ENCODE peak calls at places on chromosome 6, in nine cellular contexts. One of them, this sample, is unnamed.

GRCh38 chr6:164034602-164035140 is 620.2 kb downstream of the QKI start:
- DNase-seq in NT2/D1: no peak
- DNase-seq in NCI-H345: no peak
- DNase-seq in prostate gland: no peak
- DNase-seq in kidney epithelial cell: no peak
- DNase-seq in cardiac fibroblast: no peak
- DNase-seq in left cardiac atrium: no peak
- DNase-seq in NCI-H446: no peak
- DNase-seq in NCI-H1694: no peak
- DNase-seq in this sample: no peak

GRCh38 chr6:24719125-24719931 is at the start of gene C6orf62:
- DNase-seq in NCI-H345: no peak
- DNase-seq in NCI-H1694: no peak
- DNase-seq in NT2/D1: no peak
- DNase-seq in left cardiac atrium: peak; percentile 39
- DNase-seq in cardiac fibroblast: peak; percentile 38
- DNase-seq in kidney epithelial cell: no peak
- DNase-seq in prostate gland: no peak
- DNase-seq in NCI-H446: peak; percentile 49
- DNase-seq in this sample: no peak

GRCh38 chr6:72386324-72386723 is 235.5 kb upstream of the KCNQ5 start:
- DNase-seq in cardiac fibroblast: peak; percentile 80
- DNase-seq in left cardiac atrium: no peak
- DNase-seq in NCI-H1694: no peak
- DNase-seq in prostate gland: no peak
- DNase-seq in NCI-H345: no peak
- DNase-seq in NT2/D1: no peak
- DNase-seq in kidney epithelial cell: no peak
- DNase-seq in NCI-H446: no peak
- DNase-seq in this sample: no peak

GRCh38 chr6:2205396-2205795 is 40.0 kb downstream of the GMDS start:
- DNase-seq in NCI-H345: no peak
- DNase-seq in cardiac fibroblast: no peak
- DNase-seq in kidney epithelial cell: no peak
- DNase-seq in NCI-H1694: no peak
- DNase-seq in NCI-H446: no peak
- DNase-seq in left cardiac atrium: no peak
- DNase-seq in prostate gland: no peak
- DNase-seq in NT2/D1: no peak
- DNase-seq in this sample: no peak

GRCh38 chr6:163261361-163261760 is 153.2 kb upstream of the QKI start:
- DNase-seq in NCI-H345: no peak
- DNase-seq in NCI-H1694: no peak
- DNase-seq in kidney epithelial cell: no peak
- DNase-seq in prostate gland: no peak
- DNase-seq in left cardiac atrium: no peak
- DNase-seq in cardiac fibroblast: no peak
- DNase-seq in NCI-H446: no peak
- DNase-seq in NT2/D1: no peak
- DNase-seq in this sample: no peak

GRCh38 chr6:56292505-56293181 is 45.3 kb upstream of the COL21A1 start:
- DNase-seq in NCI-H345: peak; percentile 48
- DNase-seq in kidney epithelial cell: peak; percentile 44
- DNase-seq in NT2/D1: peak; percentile 36
- DNase-seq in prostate gland: no peak
- DNase-seq in left cardiac atrium: no peak
- DNase-seq in cardiac fibroblast: peak; percentile 87
- DNase-seq in NCI-H1694: peak; percentile 62
- DNase-seq in NCI-H446: peak; percentile 75
- DNase-seq in this sample: peak; percentile 45

GRCh38 chr6:159110013-159110412 is 59.2 kb upstream of the FNDC1 start:
- DNase-seq in NCI-H1694: peak; percentile 23
- DNase-seq in prostate gland: no peak
- DNase-seq in cardiac fibroblast: peak; percentile 68
- DNase-seq in NCI-H446: peak; percentile 59
- DNase-seq in left cardiac atrium: no peak
- DNase-seq in NT2/D1: peak; percentile 58
- DNase-seq in kidney epithelial cell: no peak
- DNase-seq in NCI-H345: peak; percentile 9
- DNase-seq in this sample: no peak

GRCh38 chr6:170179925-170180324 is 111.0 kb downstream of the DLL1 start:
- DNase-seq in left cardiac atrium: no peak
- DNase-seq in NT2/D1: no peak
- DNase-seq in NCI-H1694: no peak
- DNase-seq in NCI-H446: no peak
- DNase-seq in prostate gland: peak; percentile 3
- DNase-seq in cardiac fibroblast: no peak
- DNase-seq in kidney epithelial cell: no peak
- DNase-seq in NCI-H345: peak; percentile 31
- DNase-seq in this sample: no peak

GRCh38 chr6:128508588-128509296 is 11.7 kb downstream of the PTPRK start:
- DNase-seq in kidney epithelial cell: peak; percentile 86
- DNase-seq in NT2/D1: no peak
- DNase-seq in cardiac fibroblast: peak; percentile 98
- DNase-seq in prostate gland: no peak
- DNase-seq in NCI-H1694: no peak
- DNase-seq in NCI-H446: no peak
- DNase-seq in NCI-H345: no peak
- DNase-seq in left cardiac atrium: no peak
- DNase-seq in this sample: peak; percentile 82

GRCh38 chr6:158816329-158816728 is 2.8 kb downstream of the EZR start:
- DNase-seq in kidney epithelial cell: no peak
- DNase-seq in NCI-H446: no peak
- DNase-seq in NT2/D1: no peak
- DNase-seq in cardiac fibroblast: no peak
- DNase-seq in left cardiac atrium: no peak
- DNase-seq in NCI-H345: no peak
- DNase-seq in NCI-H1694: no peak
- DNase-seq in prostate gland: no peak
- DNase-seq in this sample: no peak

GRCh38 chr6:149095842-149096241 is 221.7 kb upstream of the TAB2 start:
- DNase-seq in NCI-H446: no peak
- DNase-seq in cardiac fibroblast: no peak
- DNase-seq in prostate gland: no peak
- DNase-seq in kidney epithelial cell: no peak
- DNase-seq in NCI-H345: no peak
- DNase-seq in left cardiac atrium: no peak
- DNase-seq in NCI-H1694: no peak
- DNase-seq in NT2/D1: no peak
- DNase-seq in this sample: no peak

GRCh38 chr6:152595507-152595906 is 41.7 kb downstream of the SYNE1 start:
- DNase-seq in NT2/D1: no peak
- DNase-seq in NCI-H446: no peak
- DNase-seq in prostate gland: no peak
- DNase-seq in NCI-H345: no peak
- DNase-seq in cardiac fibroblast: peak; percentile 33
- DNase-seq in kidney epithelial cell: no peak
- DNase-seq in left cardiac atrium: no peak
- DNase-seq in NCI-H1694: no peak
- DNase-seq in this sample: no peak

GRCh38 chr6:89597988-89598387 is 40.6 kb downstream of the LYRM2 start:
- DNase-seq in left cardiac atrium: no peak
- DNase-seq in prostate gland: no peak
- DNase-seq in NT2/D1: no peak
- DNase-seq in NCI-H345: peak; percentile 17
- DNase-seq in cardiac fibroblast: peak; percentile 56
- DNase-seq in NCI-H1694: peak; percentile 43
- DNase-seq in NCI-H446: peak; percentile 15
- DNase-seq in kidney epithelial cell: peak; percentile 1
- DNase-seq in this sample: peak; percentile 23

GRCh38 chr6:34155471-34156300 is 9.8 kb upstream of the GRM4 start:
- DNase-seq in NCI-H345: no peak
- DNase-seq in NT2/D1: no peak
- DNase-seq in left cardiac atrium: no peak
- DNase-seq in NCI-H1694: no peak
- DNase-seq in cardiac fibroblast: no peak
- DNase-seq in kidney epithelial cell: no peak
- DNase-seq in NCI-H446: no peak
- DNase-seq in prostate gland: no peak
- DNase-seq in this sample: no peak

GRCh38 chr6:11398451-11399326 is 138.9 kb upstream of the TMEM170B start:
- DNase-seq in cardiac fibroblast: no peak
- DNase-seq in left cardiac atrium: no peak
- DNase-seq in prostate gland: no peak
- DNase-seq in NCI-H446: no peak
- DNase-seq in NCI-H1694: no peak
- DNase-seq in NT2/D1: no peak
- DNase-seq in NCI-H345: no peak
- DNase-seq in kidney epithelial cell: no peak
- DNase-seq in this sample: no peak

GRCh38 chr6:100388868-100389519 is 75.7 kb downstream of the SIM1 start:
- DNase-seq in prostate gland: no peak
- DNase-seq in left cardiac atrium: no peak
- DNase-seq in NCI-H446: no peak
- DNase-seq in cardiac fibroblast: no peak
- DNase-seq in NCI-H1694: no peak
- DNase-seq in NCI-H345: no peak
- DNase-seq in kidney epithelial cell: no peak
- DNase-seq in NT2/D1: no peak
- DNase-seq in this sample: no peak

GRCh38 chr6:156976144-156977088 is 199.2 kb downstream of the ARID1B start:
- DNase-seq in NCI-H446: no peak
- DNase-seq in NT2/D1: no peak
- DNase-seq in kidney epithelial cell: no peak
- DNase-seq in cardiac fibroblast: peak; percentile 43
- DNase-seq in prostate gland: no peak
- DNase-seq in NCI-H345: no peak
- DNase-seq in NCI-H1694: no peak
- DNase-seq in left cardiac atrium: no peak
- DNase-seq in this sample: no peak

GRCh38 chr6:12331474-12331873 is 41.3 kb downstream of the EDN1 start:
- DNase-seq in NCI-H345: no peak
- DNase-seq in NT2/D1: no peak
- DNase-seq in kidney epithelial cell: no peak
- DNase-seq in NCI-H1694: no peak
- DNase-seq in cardiac fibroblast: no peak
- DNase-seq in left cardiac atrium: no peak
- DNase-seq in prostate gland: no peak
- DNase-seq in NCI-H446: no peak
- DNase-seq in this sample: no peak

GRCh38 chr6:88499436-88499835 is 333.3 kb upstream of the CNR1 start:
- DNase-seq in NCI-H1694: no peak
- DNase-seq in NCI-H446: no peak
- DNase-seq in left cardiac atrium: no peak
- DNase-seq in NT2/D1: no peak
- DNase-seq in kidney epithelial cell: no peak
- DNase-seq in NCI-H345: no peak
- DNase-seq in prostate gland: no peak
- DNase-seq in cardiac fibroblast: no peak
- DNase-seq in this sample: no peak

GRCh38 chr6:46015119-46015968 is at the start of gene CLIC5:
- DNase-seq in cardiac fibroblast: no peak
- DNase-seq in prostate gland: peak; percentile 22
- DNase-seq in NCI-H345: peak; percentile 29
- DNase-seq in NCI-H1694: no peak
- DNase-seq in left cardiac atrium: peak; percentile 68
- DNase-seq in kidney epithelial cell: no peak
- DNase-seq in NT2/D1: no peak
- DNase-seq in NCI-H446: no peak
- DNase-seq in this sample: no peak